ENCODE peak calls at places on chromosomes 4 and X, in six cellular contexts. U, P, N, T, C and E are unnamed samples.

GRCh38 chr4:101254776-101255175 is 92.5 kb downstream of the PPP3CA start:
- DNase-seq in T (no peak), N (no peak), U (no peak), C (no peak), P (no peak), E (no peak)

GRCh38 chr4:117225441-117225840 is 140.1 kb upstream of the TRAM1L1 start:
- DNase-seq in P (no peak), T (no peak), U (no peak), C (no peak), N (no peak), E (no peak)

GRCh38 chrX:102345916-102346315 is 93.9 kb downstream of the NXF2B start:
- DNase-seq in U (peak; percentile 65), T (peak; percentile 71), C (peak; percentile 78), N (peak; percentile 67), P (no peak), E (no peak)

GRCh38 chrX:15714529-15714928 is 23.5 kb upstream of the CA5B start:
- DNase-seq in T (no peak), N (no peak), P (no peak), U (no peak), C (no peak), E (no peak)

GRCh38 chr4:167230744-167231143 is 3.5 kb downstream of the SPOCK3 start:
- DNase-seq in C (no peak), P (no peak), N (no peak), U (no peak), T (no peak), E (no peak)

GRCh38 chr4:121876976-121877773 is 6.9 kb upstream of the BBS7 start:
- DNase-seq in T (no peak), P (no peak), U (no peak), N (no peak), C (no peak), E (no peak)

GRCh38 chr4:101782546-101782945 is 8.0 kb upstream of the BANK1 start:
- DNase-seq in U (no peak), P (no peak), N (no peak), C (no peak), T (no peak), E (no peak)

GRCh38 chrX:72545990-72546389 is 26.7 kb downstream of the HDAC8 start:
- DNase-seq in C (no peak), N (no peak), U (no peak), T (no peak), P (no peak), E (no peak)

GRCh38 chr4:180060159-180060889 is 2182.9 kb upstream of the TENM3 start:
- DNase-seq in T (no peak), C (no peak), U (no peak), P (no peak), N (no peak), E (no peak)

GRCh38 chrX:120839506-120839905 is 36.2 kb downstream of the CT47B1 start:
- DNase-seq in N (no peak), C (no peak), T (no peak), P (no peak), U (no peak), E (no peak)

GRCh38 chr4:55355555-55355954 is 9.5 kb downstream of the SRD5A3 start:
- DNase-seq in C (no peak), T (no peak), U (no peak), N (peak; percentile 22), P (no peak), E (no peak)

GRCh38 chrX:81232218-81232617 is 30.3 kb downstream of the SH3BGRL start:
- DNase-seq in T (no peak), P (no peak), N (no peak), U (no peak), C (no peak), E (no peak)

GRCh38 chr4:110631582-110632505 is 9.0 kb upstream of the PITX2 start:
- DNase-seq in C (peak; percentile 74), N (peak; percentile 89), P (no peak), U (no peak), T (peak; percentile 78), E (peak; percentile 59)

GRCh38 chr4:123699823-123700822 is 303.5 kb downstream of the SPRY1 start:
- DNase-seq in P (no peak), C (no peak), U (no peak), N (no peak), T (no peak), E (no peak)

GRCh38 chrX:120672389-120672788 is 42.5 kb upstream of the C1GALT1C1 start:
- DNase-seq in N (no peak), P (no peak), U (peak; percentile 67), C (peak; percentile 30), T (no peak), E (no peak)

GRCh38 chr4:47071863-47072441 is 40.6 kb downstream of the GABRB1 start:
- DNase-seq in N (no peak), C (no peak), U (no peak), T (no peak), P (no peak), E (no peak)

GRCh38 chrX:132610536-132610935 is 121.7 kb upstream of the MBNL3 start:
- DNase-seq in T (no peak), N (no peak), C (no peak), P (no peak), U (no peak), E (no peak)

GRCh38 chrX:46257451-46257879 is 287.8 kb downstream of the ZNF674 start:
- DNase-seq in T (no peak), P (no peak), N (no peak), U (no peak), C (no peak), E (no peak)

GRCh38 chrX:107273795-107274194 is 67.4 kb downstream of the DNAAF6 start:
- DNase-seq in U (no peak), T (no peak), P (no peak), N (no peak), C (no peak), E (no peak)

GRCh38 chr4:54475546-54475945 is 182.2 kb upstream of the KIT start:
- DNase-seq in N (no peak), U (no peak), C (no peak), P (no peak), T (no peak), E (no peak)

GRCh38 chr4:169774466-169775445 is 17.0 kb upstream of the HPF1 start:
- DNase-seq in P (peak; percentile 19), C (no peak), U (no peak), N (peak; percentile 53), T (peak; percentile 76), E (no peak)

GRCh38 chr4:61408861-61409260 is 208.7 kb downstream of the ADGRL3 start:
- DNase-seq in N (no peak), T (no peak), U (no peak), P (no peak), C (no peak), E (no peak)

GRCh38 chr4:7157140-7157488 is 35.2 kb upstream of the SORCS2 start:
- DNase-seq in C (no peak), N (no peak), T (peak; percentile 36), U (no peak), P (no peak), E (no peak)

GRCh38 chr4:105191621-105192210 is 45.0 kb downstream of the TET2 start:
- DNase-seq in C (no peak), N (no peak), T (no peak), U (no peak), P (no peak), E (no peak)

GRCh38 chr4:67327245-67327860 is 217.9 kb downstream of the CENPC start:
- DNase-seq in C (peak; percentile 57), T (no peak), N (peak; percentile 64), P (no peak), U (no peak), E (peak; percentile 27)

GRCh38 chrX:150028692-150029091 is 90.4 kb upstream of the EOLA2 start:
- DNase-seq in U (no peak), N (no peak), P (no peak), C (no peak), T (no peak), E (no peak)

GRCh38 chrX:24190500-24191156 is 41.1 kb downstream of the ZFX start:
- DNase-seq in P (no peak), C (no peak), U (no peak), N (no peak), T (no peak), E (no peak)

GRCh38 chrX:133677123-133678063 is 262.1 kb upstream of the GPC4 start:
- DNase-seq in U (no peak), P (no peak), T (no peak), N (no peak), C (no peak), E (no peak)
- TF ChIP-seq POLR2AphosphoS5 in U (no peak), P (no peak), T (no peak), N (no peak), C (no peak), E (no peak)

DNA sequence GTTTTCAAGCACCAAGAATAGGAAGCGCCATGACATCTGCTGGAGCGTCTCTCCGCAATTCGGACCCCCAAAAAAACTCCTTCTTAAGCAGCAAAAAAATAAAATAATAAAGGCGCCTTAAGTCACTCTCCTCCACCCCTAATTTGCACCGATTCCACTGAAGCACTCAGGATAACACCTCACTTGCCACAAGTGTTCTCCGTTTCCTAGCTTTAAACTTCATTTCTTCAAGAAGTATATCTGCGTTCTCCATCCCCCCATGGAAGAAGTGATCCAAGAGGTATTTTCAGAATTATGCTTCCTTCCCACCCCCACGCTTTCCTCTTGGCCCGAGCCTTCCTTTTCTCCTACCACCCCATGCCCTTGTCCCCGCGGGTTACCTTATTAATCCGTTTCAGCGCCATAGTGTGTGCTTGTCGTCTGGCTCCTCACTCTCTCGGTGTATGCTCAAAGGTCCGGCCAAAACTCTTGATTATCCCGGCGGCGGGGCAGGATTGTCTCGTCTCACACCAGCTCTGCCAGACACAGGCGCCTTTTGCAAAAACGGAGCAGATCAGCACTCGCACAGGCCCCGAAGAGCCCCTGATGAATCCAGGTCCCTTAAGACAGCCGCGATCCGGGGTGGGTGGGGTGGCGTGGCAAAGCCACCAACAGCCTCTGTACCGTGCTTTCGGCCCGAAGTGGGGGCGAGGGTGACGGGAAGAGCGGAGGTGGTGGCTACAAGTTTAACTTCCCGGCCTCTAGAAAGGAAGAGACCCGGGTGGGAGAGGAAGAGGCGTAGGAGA is 1.1 kb downstream of the UBE2D3 start:
- DNase-seq in P (peak; percentile 92), T (no peak), N (peak; percentile 55), C (no peak), U (no peak), E (no peak)
- TF ChIP-seq POLR2AphosphoS5 in P (no peak), T (no peak), N (no peak), C (no peak), U (no peak), E (no peak)

DNA sequence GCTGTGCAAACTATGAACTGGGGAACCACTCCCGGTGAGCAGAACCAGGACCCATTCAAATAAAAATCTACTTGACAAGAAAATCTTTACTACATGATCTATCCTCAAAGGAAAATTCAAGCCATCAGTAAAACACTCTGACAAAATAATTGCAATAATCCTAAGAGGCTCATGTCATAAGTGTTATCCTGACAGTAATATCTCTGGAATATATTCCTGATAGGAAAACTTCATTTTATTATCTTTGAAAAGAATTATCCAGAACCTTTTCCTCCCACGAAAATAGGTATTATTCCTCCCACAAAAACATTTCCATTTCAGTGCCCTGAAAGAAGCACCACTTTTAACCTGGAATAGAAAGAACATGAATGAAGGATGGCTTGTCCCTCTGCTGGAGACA is 357.7 kb upstream of the PCDH7 start:
- DNase-seq in N (no peak), T (no peak), U (no peak), C (no peak), P (no peak), E (no peak)
- TF ChIP-seq POLR2AphosphoS5 in N (no peak), T (no peak), U (no peak), C (no peak), P (no peak), E (no peak)

DNA sequence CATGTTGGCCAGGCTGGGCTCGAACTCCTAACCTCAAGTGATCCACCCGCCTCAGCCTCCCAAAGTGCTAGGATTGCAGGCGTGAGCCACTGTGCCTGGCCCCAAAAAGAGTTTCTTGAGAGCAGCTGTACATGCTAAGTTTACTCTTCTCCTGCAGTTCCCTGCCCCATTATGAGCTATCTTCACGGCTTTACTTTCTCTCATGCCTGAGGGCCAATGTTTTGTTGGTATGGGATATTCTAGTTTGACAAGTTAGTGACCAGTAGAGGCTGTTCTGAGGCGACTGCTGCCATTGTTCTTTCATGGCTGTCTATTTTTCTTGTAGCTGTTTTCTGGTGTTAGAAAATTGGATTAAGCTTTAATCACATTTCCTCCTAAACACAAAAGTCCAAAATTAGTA is 78.0 kb upstream of the STX18 start:
- DNase-seq in U (no peak), N (no peak), C (no peak), T (no peak), P (no peak), E (no peak)
- TF ChIP-seq POLR2AphosphoS5 in U (no peak), N (no peak), C (no peak), T (no peak), P (no peak), E (no peak)